ENCODE peak calls at places on chromosomes 11 and 22, in eight cellular contexts. One of them, this sample, is unnamed.

GRCh38 chr11:64090811-64091516 is 55.2 kb downstream of the FLRT1 start:
- DNase-seq in HCT116: no peak
- DNase-seq in stomach: no peak
- DNase-seq in vagina: no peak
- DNase-seq in heart left ventricle: no peak
- DNase-seq in breast epithelium: no peak
- DNase-seq in A549: peak; percentile 31
- DNase-seq in body of pancreas: no peak
- DNase-seq in this sample: no peak

GRCh38 chr11:942853-943252 is 17.2 kb downstream of the AP2A2 start:
- DNase-seq in HCT116: no peak
- DNase-seq in heart left ventricle: peak; percentile 29
- DNase-seq in vagina: no peak
- DNase-seq in stomach: no peak
- DNase-seq in breast epithelium: no peak
- DNase-seq in A549: no peak
- DNase-seq in body of pancreas: no peak
- DNase-seq in this sample: peak; percentile 67

GRCh38 chr11:46639197-46639839 is 22.0 kb downstream of the ATG13 start:
- DNase-seq in A549: no peak
- DNase-seq in stomach: no peak
- DNase-seq in breast epithelium: no peak
- DNase-seq in HCT116: no peak
- DNase-seq in body of pancreas: no peak
- DNase-seq in heart left ventricle: no peak
- DNase-seq in vagina: no peak
- DNase-seq in this sample: no peak

GRCh38 chr11:77503006-77503405 is 29.1 kb upstream of the PAK1 start:
- DNase-seq in HCT116: no peak
- DNase-seq in vagina: no peak
- DNase-seq in body of pancreas: no peak
- DNase-seq in heart left ventricle: no peak
- DNase-seq in breast epithelium: no peak
- DNase-seq in stomach: no peak
- DNase-seq in A549: no peak
- DNase-seq in this sample: no peak

GRCh38 chr11:116603783-116604323 is 168.9 kb downstream of the BUD13 start:
- DNase-seq in HCT116: no peak
- DNase-seq in A549: no peak
- DNase-seq in vagina: no peak
- DNase-seq in body of pancreas: no peak
- DNase-seq in heart left ventricle: no peak
- DNase-seq in stomach: no peak
- DNase-seq in breast epithelium: peak; percentile 31
- DNase-seq in this sample: no peak

GRCh38 chr11:99098258-99098657 is 77.5 kb downstream of the CNTN5 start:
- DNase-seq in breast epithelium: no peak
- DNase-seq in heart left ventricle: no peak
- DNase-seq in A549: no peak
- DNase-seq in HCT116: no peak
- DNase-seq in stomach: no peak
- DNase-seq in vagina: no peak
- DNase-seq in body of pancreas: no peak
- DNase-seq in this sample: no peak

GRCh38 chr22:22545084-22545483 is 14.0 kb downstream of the PRAME start:
- DNase-seq in heart left ventricle: no peak
- DNase-seq in HCT116: no peak
- DNase-seq in body of pancreas: no peak
- DNase-seq in stomach: no peak
- DNase-seq in A549: no peak
- DNase-seq in vagina: no peak
- DNase-seq in breast epithelium: no peak
- DNase-seq in this sample: no peak

GRCh38 chr11:74731301-74732094 is at the start of gene CHRDL2:
- DNase-seq in heart left ventricle: no peak
- DNase-seq in A549: no peak
- DNase-seq in stomach: no peak
- DNase-seq in vagina: no peak
- DNase-seq in breast epithelium: no peak
- DNase-seq in body of pancreas: peak; percentile 30
- DNase-seq in HCT116: no peak
- DNase-seq in this sample: no peak

GRCh38 chr11:78808903-78809302 is 234.2 kb upstream of the NARS2 start:
- DNase-seq in vagina: no peak
- DNase-seq in heart left ventricle: no peak
- DNase-seq in body of pancreas: no peak
- DNase-seq in stomach: no peak
- DNase-seq in A549: no peak
- DNase-seq in breast epithelium: no peak
- DNase-seq in HCT116: no peak
- DNase-seq in this sample: peak; percentile 50

GRCh38 chr11:77127674-77127968 is 425 bp upstream of the MYO7A start:
- DNase-seq in stomach: no peak
- DNase-seq in breast epithelium: no peak
- DNase-seq in heart left ventricle: no peak
- DNase-seq in vagina: no peak
- DNase-seq in body of pancreas: no peak
- DNase-seq in HCT116: no peak
- DNase-seq in A549: no peak
- DNase-seq in this sample: no peak

GRCh38 chr11:121466063-121466794 is 13.5 kb upstream of the SORL1-AS1 start:
- DNase-seq in breast epithelium: peak; percentile 96
- DNase-seq in stomach: peak; percentile 92
- DNase-seq in body of pancreas: peak; percentile 92
- DNase-seq in heart left ventricle: peak; percentile 88
- DNase-seq in HCT116: peak; percentile 93
- DNase-seq in vagina: peak; percentile 96
- DNase-seq in A549: peak; percentile 86
- DNase-seq in this sample: peak; percentile 97

GRCh38 chr22:45754822-45755221 is 83.2 kb downstream of the ATXN10 start:
- DNase-seq in stomach: no peak
- DNase-seq in breast epithelium: no peak
- DNase-seq in body of pancreas: no peak
- DNase-seq in heart left ventricle: no peak
- DNase-seq in vagina: no peak
- DNase-seq in A549: no peak
- DNase-seq in HCT116: no peak
- DNase-seq in this sample: no peak

GRCh38 chr11:115168686-115169085 is 335.5 kb downstream of the CADM1 start:
- DNase-seq in vagina: no peak
- DNase-seq in stomach: no peak
- DNase-seq in HCT116: no peak
- DNase-seq in body of pancreas: no peak
- DNase-seq in heart left ventricle: no peak
- DNase-seq in A549: no peak
- DNase-seq in breast epithelium: no peak
- DNase-seq in this sample: no peak

GRCh38 chr11:86396403-86396802 is 21.7 kb downstream of the CCDC81 start:
- DNase-seq in HCT116: no peak
- DNase-seq in body of pancreas: no peak
- DNase-seq in heart left ventricle: no peak
- DNase-seq in A549: no peak
- DNase-seq in vagina: no peak
- DNase-seq in breast epithelium: no peak
- DNase-seq in stomach: no peak
- DNase-seq in this sample: no peak

GRCh38 chr11:44608654-44609027 is 43.2 kb downstream of the CD82 start:
- DNase-seq in stomach: no peak
- DNase-seq in HCT116: no peak
- DNase-seq in heart left ventricle: no peak
- DNase-seq in breast epithelium: no peak
- DNase-seq in vagina: no peak
- DNase-seq in A549: no peak
- DNase-seq in body of pancreas: no peak
- DNase-seq in this sample: no peak

GRCh38 chr22:25334091-25334490 is 114.7 kb downstream of the CRYBB2 start:
- DNase-seq in A549: no peak
- DNase-seq in vagina: no peak
- DNase-seq in body of pancreas: no peak
- DNase-seq in heart left ventricle: peak; percentile 88
- DNase-seq in HCT116: peak; percentile 36
- DNase-seq in breast epithelium: no peak
- DNase-seq in stomach: peak; percentile 72
- DNase-seq in this sample: peak; percentile 29

GRCh38 chr22:44326549-44326881 is 13.8 kb upstream of the SHISAL1 start:
- DNase-seq in body of pancreas: no peak
- DNase-seq in vagina: no peak
- DNase-seq in breast epithelium: no peak
- DNase-seq in HCT116: no peak
- DNase-seq in heart left ventricle: no peak
- DNase-seq in stomach: no peak
- DNase-seq in A549: no peak
- DNase-seq in this sample: no peak

GRCh38 chr11:14898286-14899086 is 6.5 kb upstream of the CYP2R1 start:
- DNase-seq in A549: no peak
- DNase-seq in body of pancreas: no peak
- DNase-seq in vagina: no peak
- DNase-seq in HCT116: no peak
- DNase-seq in stomach: no peak
- DNase-seq in heart left ventricle: no peak
- DNase-seq in breast epithelium: no peak
- DNase-seq in this sample: no peak

GRCh38 chr11:30936476-30936875 is 350.3 kb upstream of the MPPED2 start:
- DNase-seq in stomach: no peak
- DNase-seq in breast epithelium: no peak
- DNase-seq in heart left ventricle: no peak
- DNase-seq in vagina: no peak
- DNase-seq in body of pancreas: no peak
- DNase-seq in A549: no peak
- DNase-seq in HCT116: no peak
- DNase-seq in this sample: no peak

DNA sequence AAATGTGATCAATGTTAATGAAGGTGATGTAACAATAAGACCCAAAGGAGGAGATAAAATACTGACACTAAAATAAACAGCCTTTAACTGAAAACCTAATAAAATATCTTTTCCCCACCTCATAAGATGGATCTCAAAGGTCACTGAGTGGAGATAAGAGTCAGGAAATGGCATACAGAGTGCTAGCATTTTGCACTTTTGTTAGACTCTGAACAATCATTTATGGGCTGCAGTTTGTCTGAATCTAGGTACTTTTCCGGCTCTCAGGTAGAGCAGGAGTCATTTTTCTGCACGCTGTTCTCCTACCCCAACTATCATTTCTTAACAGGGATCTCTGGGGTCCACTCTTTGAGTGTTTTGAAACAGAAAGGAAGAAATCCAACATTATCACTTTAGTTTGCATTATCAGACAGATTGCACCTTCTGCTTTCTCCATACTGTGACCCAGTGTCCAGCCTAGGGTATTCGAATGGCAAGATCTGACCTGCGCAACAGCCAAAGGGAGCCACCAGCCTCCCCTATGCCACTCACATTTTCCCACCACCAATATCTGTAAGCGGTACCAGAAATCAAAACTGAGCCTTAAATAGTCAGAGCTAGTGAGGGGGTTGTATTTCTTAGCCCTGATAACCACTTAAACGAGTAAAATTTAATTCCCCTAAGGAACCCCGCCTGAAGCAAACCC is 866 bp downstream of the SIAE start:
- DNase-seq in A549: no peak
- DNase-seq in heart left ventricle: no peak
- DNase-seq in body of pancreas: no peak
- DNase-seq in HCT116: no peak
- DNase-seq in stomach: no peak
- DNase-seq in breast epithelium: no peak
- DNase-seq in vagina: no peak
- DNase-seq in this sample: no peak
- H3K27ac ChIP-seq in A549: peak overlapping the region; percentile 80
- H3K27ac ChIP-seq in heart left ventricle: peak overlapping the region; percentile 89
- H3K27ac ChIP-seq in body of pancreas: peak overlapping the region; percentile 78
- H3K27ac ChIP-seq in HCT116: peak overlapping the region; percentile 69
- H3K27ac ChIP-seq in stomach: peak overlapping the region; percentile 82
- H3K27ac ChIP-seq in breast epithelium: peak overlapping the region; percentile 85
- H3K27ac ChIP-seq in vagina: peak overlapping the region; percentile 81
- H3K27ac ChIP-seq in this sample: peak overlapping the region; percentile 68

DNA sequence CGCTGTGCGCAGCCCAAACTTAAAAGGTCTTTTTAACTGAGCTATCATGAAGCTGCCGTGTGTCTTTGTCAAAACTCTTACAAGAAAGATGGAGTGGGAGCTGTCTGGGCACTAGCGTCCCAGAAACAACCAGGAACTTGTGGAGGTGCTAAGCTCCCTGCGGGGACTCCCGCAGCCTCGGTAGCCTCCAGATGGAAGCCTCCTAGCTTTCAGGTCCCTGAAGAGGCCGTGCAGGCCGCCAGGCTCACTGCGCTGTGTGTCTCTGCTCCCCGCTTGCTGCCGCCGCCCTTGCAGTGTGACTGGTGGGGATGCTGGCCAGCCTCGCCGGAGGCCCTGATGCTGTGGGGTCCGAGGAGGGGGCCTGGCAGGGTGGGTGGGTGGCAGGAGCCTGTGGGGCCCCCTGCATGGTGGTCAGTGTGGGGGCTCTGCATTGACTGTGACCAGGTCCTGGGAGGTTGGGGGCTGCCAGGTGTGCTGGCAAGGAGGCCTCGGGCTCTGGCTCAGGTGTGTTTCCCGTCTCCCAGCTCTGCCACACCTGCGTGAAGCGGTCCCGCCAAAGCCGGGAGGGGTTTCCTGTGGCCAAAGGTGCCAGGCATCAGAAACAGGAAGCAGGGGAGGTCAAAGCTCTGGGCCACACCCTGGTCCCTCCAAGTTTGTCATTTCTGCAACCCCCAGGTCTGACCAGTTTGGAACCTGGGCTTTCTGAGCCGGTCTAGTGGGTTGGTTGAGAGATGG is 1.2 kb downstream of the TRABD start:
- DNase-seq in body of pancreas: peak; percentile 56
- DNase-seq in vagina: no peak
- DNase-seq in breast epithelium: no peak
- DNase-seq in A549: no peak
- DNase-seq in heart left ventricle: peak; percentile 62
- DNase-seq in HCT116: no peak
- DNase-seq in stomach: peak; percentile 51
- DNase-seq in this sample: no peak
- TF ChIP-seq POLR2A in body of pancreas: peak; percentile 11
- TF ChIP-seq POLR2A in vagina: no peak
- TF ChIP-seq POLR2A in breast epithelium: no peak
- TF ChIP-seq POLR2A in A549: no peak
- TF ChIP-seq POLR2A in heart left ventricle: no peak
- TF ChIP-seq POLR2A in HCT116: no peak
- TF ChIP-seq POLR2A in stomach: no peak
- TF ChIP-seq POLR2A in this sample: no peak

DNA sequence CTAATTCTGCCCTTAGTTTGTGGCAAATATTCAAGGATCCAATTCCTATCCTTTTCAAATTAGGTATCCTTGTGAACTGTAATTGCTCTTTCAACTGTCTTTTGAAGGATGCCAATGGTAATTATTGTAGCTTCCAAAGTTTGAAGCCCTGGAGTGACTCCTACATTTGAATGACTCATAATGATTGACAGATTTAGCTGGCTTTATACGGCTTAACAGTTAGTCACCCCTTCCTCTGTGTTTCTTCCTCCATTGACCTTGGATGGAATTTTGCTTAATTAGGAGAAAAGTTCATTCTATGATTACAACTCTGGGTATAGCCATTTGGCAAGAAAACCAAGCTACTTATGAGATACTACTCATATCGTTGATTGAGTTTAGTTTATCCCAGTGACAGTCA is 639.3 kb upstream of the KIRREL3 start:
- DNase-seq in body of pancreas: no peak
- DNase-seq in A549: no peak
- DNase-seq in vagina: no peak
- DNase-seq in stomach: no peak
- DNase-seq in heart left ventricle: no peak
- DNase-seq in breast epithelium: no peak
- DNase-seq in HCT116: no peak
- DNase-seq in this sample: no peak
- H3K27ac ChIP-seq in body of pancreas: no peak overlapping the region
- H3K27ac ChIP-seq in A549: no peak overlapping the region
- H3K27ac ChIP-seq in vagina: no peak overlapping the region
- H3K27ac ChIP-seq in stomach: no peak overlapping the region
- H3K27ac ChIP-seq in heart left ventricle: no peak overlapping the region
- H3K27ac ChIP-seq in breast epithelium: no peak overlapping the region
- H3K27ac ChIP-seq in HCT116: no peak overlapping the region
- H3K27ac ChIP-seq in this sample: no peak overlapping the region

GRCh38 chr11:57499413-57499982 is 16.0 kb downstream of the SLC43A1 start:
- DNase-seq in vagina: peak; percentile 94
- DNase-seq in body of pancreas: peak; percentile 98
- DNase-seq in A549: peak; percentile 98
- DNase-seq in breast epithelium: peak; percentile 87
- DNase-seq in HCT116: peak; percentile 61
- DNase-seq in heart left ventricle: peak; percentile 99
- DNase-seq in stomach: peak; percentile 97
- DNase-seq in this sample: peak; percentile 97
- TF ChIP-seq POLR2A in vagina: no peak
- TF ChIP-seq POLR2A in body of pancreas: no peak
- TF ChIP-seq POLR2A in A549: peak; percentile 38
- TF ChIP-seq POLR2A in breast epithelium: no peak
- TF ChIP-seq POLR2A in HCT116: no peak
- TF ChIP-seq POLR2A in heart left ventricle: no peak
- TF ChIP-seq POLR2A in stomach: no peak
- TF ChIP-seq POLR2A in this sample: peak; percentile 67

This sample was measured in adrenal gland.